ENCODE peak calls at places on chromosomes 11 and 22, in six cellular contexts. One of them, this sample, is unnamed.

GRCh38 chr22:35930933-35931332 is 97.7 kb downstream of the RBFOX2 start:
- DNase-seq in GM12878: peak
- DNase-seq in H1: no peak
- DNase-seq in K562: peak
- DNase-seq in HepG2: peak
- DNase-seq in SK-N-SH: peak
- DNase-seq in this sample: no peak

GRCh38 chr11:119338318-119338890 is 2.3 kb downstream of the C1QTNF5 start:
- DNase-seq in GM12878: no peak
- DNase-seq in H1: peak
- DNase-seq in K562: peak
- DNase-seq in HepG2: peak
- DNase-seq in SK-N-SH: peak
- DNase-seq in this sample: peak

GRCh38 chr22:19666663-19667593 is 47.4 kb upstream of the SEPTIN5 start:
- DNase-seq in GM12878: no peak
- DNase-seq in H1: no peak
- DNase-seq in K562: peak
- DNase-seq in HepG2: no peak
- DNase-seq in SK-N-SH: no peak
- DNase-seq in this sample: no peak

GRCh38 chr11:80722616-80723015 is 1281.8 kb upstream of the TENM4 start:
- DNase-seq in GM12878: no peak
- DNase-seq in H1: no peak
- DNase-seq in K562: no peak
- DNase-seq in HepG2: no peak
- DNase-seq in SK-N-SH: no peak
- DNase-seq in this sample: no peak

GRCh38 chr22:24460418-24461089 is 33.2 kb downstream of the ADORA2A start:
- DNase-seq in GM12878: peak
- DNase-seq in H1: no peak
- DNase-seq in K562: no peak
- DNase-seq in HepG2: peak
- DNase-seq in SK-N-SH: no peak
- DNase-seq in this sample: no peak

GRCh38 chr11:81449588-81450155 is 1284.0 kb downstream of the FAM181B start:
- DNase-seq in GM12878: no peak
- DNase-seq in H1: no peak
- DNase-seq in K562: no peak
- DNase-seq in HepG2: no peak
- DNase-seq in SK-N-SH: no peak
- DNase-seq in this sample: no peak

GRCh38 chr11:112610996-112611795 is 350.0 kb upstream of the NCAM1 start:
- DNase-seq in GM12878: no peak
- DNase-seq in H1: no peak
- DNase-seq in K562: no peak
- DNase-seq in HepG2: no peak
- DNase-seq in SK-N-SH: no peak
- DNase-seq in this sample: no peak

GRCh38 chr11:82233211-82233610 is 500.5 kb downstream of the FAM181B start:
- DNase-seq in GM12878: no peak
- DNase-seq in H1: no peak
- DNase-seq in K562: no peak
- DNase-seq in HepG2: no peak
- DNase-seq in SK-N-SH: no peak
- DNase-seq in this sample: no peak

GRCh38 chr11:12185914-12186313 is 75.5 kb downstream of the MICAL2 start:
- DNase-seq in GM12878: no peak
- DNase-seq in H1: no peak
- DNase-seq in K562: no peak
- DNase-seq in HepG2: no peak
- DNase-seq in SK-N-SH: peak
- DNase-seq in this sample: no peak

GRCh38 chr11:92911478-92911877 is 58.0 kb upstream of the MTNR1B start:
- DNase-seq in GM12878: no peak
- DNase-seq in H1: no peak
- DNase-seq in K562: no peak
- DNase-seq in HepG2: no peak
- DNase-seq in SK-N-SH: no peak
- DNase-seq in this sample: no peak

GRCh38 chr22:38397189-38398097 is 57.6 kb downstream of the KCNJ4 start:
- DNase-seq in GM12878: no peak
- DNase-seq in H1: peak
- DNase-seq in K562: no peak
- DNase-seq in HepG2: no peak
- DNase-seq in SK-N-SH: no peak
- DNase-seq in this sample: peak

GRCh38 chr11:16924826-16925494 is 89.3 kb downstream of the PLEKHA7 start:
- DNase-seq in GM12878: no peak
- DNase-seq in H1: peak
- DNase-seq in K562: no peak
- DNase-seq in HepG2: peak
- DNase-seq in SK-N-SH: peak
- DNase-seq in this sample: no peak

GRCh38 chr11:106152013-106152412 is 74.6 kb downstream of the AASDHPPT start:
- DNase-seq in GM12878: no peak
- DNase-seq in H1: no peak
- DNase-seq in K562: no peak
- DNase-seq in HepG2: no peak
- DNase-seq in SK-N-SH: no peak
- DNase-seq in this sample: no peak

GRCh38 chr11:109040303-109040702 is 375.4 kb downstream of the DDX10 start:
- DNase-seq in GM12878: no peak
- DNase-seq in H1: peak
- DNase-seq in K562: peak
- DNase-seq in HepG2: peak
- DNase-seq in SK-N-SH: peak
- DNase-seq in this sample: peak

GRCh38 chr11:20488352-20488751 is 100.8 kb downstream of the PRMT3 start:
- DNase-seq in GM12878: no peak
- DNase-seq in H1: no peak
- DNase-seq in K562: no peak
- DNase-seq in HepG2: no peak
- DNase-seq in SK-N-SH: peak
- DNase-seq in this sample: no peak

GRCh38 chr11:65189191-65189590 is 7.5 kb downstream of the CAPN1 start:
- DNase-seq in GM12878: no peak
- DNase-seq in H1: no peak
- DNase-seq in K562: no peak
- DNase-seq in HepG2: no peak
- DNase-seq in SK-N-SH: no peak
- DNase-seq in this sample: no peak

GRCh38 chr11:57224537-57224936 is 12.5 kb downstream of the APLNR start:
- DNase-seq in GM12878: no peak
- DNase-seq in H1: no peak
- DNase-seq in K562: no peak
- DNase-seq in HepG2: no peak
- DNase-seq in SK-N-SH: no peak
- DNase-seq in this sample: no peak

GRCh38 chr22:45163074-45163416 is 680 bp upstream of the NUP50 start:
- DNase-seq in GM12878: no peak
- DNase-seq in H1: no peak
- DNase-seq in K562: peak
- DNase-seq in HepG2: no peak
- DNase-seq in SK-N-SH: peak
- DNase-seq in this sample: peak

GRCh38 chr11:124536520-124536919 is 6.9 kb downstream of the OR8B12 start:
- DNase-seq in GM12878: no peak
- DNase-seq in H1: peak
- DNase-seq in K562: no peak
- DNase-seq in HepG2: peak
- DNase-seq in SK-N-SH: no peak
- DNase-seq in this sample: peak

GRCh38 chr11:48001438-48002021 is 21.2 kb downstream of the PTPRJ start:
- DNase-seq in GM12878: no peak
- DNase-seq in H1: no peak
- DNase-seq in K562: no peak
- DNase-seq in HepG2: no peak
- DNase-seq in SK-N-SH: no peak
- DNase-seq in this sample: no peak

GRCh38 chr22:42086051-42086450 is 4.5 kb downstream of the NDUFA6 start:
- DNase-seq in GM12878: no peak
- DNase-seq in H1: no peak
- DNase-seq in K562: no peak
- DNase-seq in HepG2: no peak
- DNase-seq in SK-N-SH: no peak
- DNase-seq in this sample: no peak

GRCh38 chr22:46065733-46066454 is 84.4 kb upstream of the PPARA start:
- DNase-seq in GM12878: no peak
- DNase-seq in H1: no peak
- DNase-seq in K562: no peak
- DNase-seq in HepG2: no peak
- DNase-seq in SK-N-SH: no peak
- DNase-seq in this sample: no peak

GRCh38 chr11:94791216-94791889 is 23.2 kb downstream of the AMOTL1 start:
- DNase-seq in GM12878: no peak
- DNase-seq in H1: no peak
- DNase-seq in K562: no peak
- DNase-seq in HepG2: no peak
- DNase-seq in SK-N-SH: no peak
- DNase-seq in this sample: no peak

GRCh38 chr11:122714484-122714883 is 59.0 kb downstream of the UBASH3B start:
- DNase-seq in GM12878: no peak
- DNase-seq in H1: no peak
- DNase-seq in K562: no peak
- DNase-seq in HepG2: no peak
- DNase-seq in SK-N-SH: no peak
- DNase-seq in this sample: peak
- TF ChIP-seq GABPA in GM12878: no peak
- TF ChIP-seq GABPA in H1: no peak
- TF ChIP-seq GABPA in K562: no peak
- TF ChIP-seq GABPA in HepG2: no peak
- TF ChIP-seq GABPA in SK-N-SH: no peak
- TF ChIP-seq GABPA in this sample: no peak

GRCh38 chr11:35362571-35362980 is 56.8 kb downstream of the SLC1A2 start:
- DNase-seq in GM12878: no peak
- DNase-seq in H1: no peak
- DNase-seq in K562: no peak
- DNase-seq in HepG2: no peak
- DNase-seq in SK-N-SH: no peak
- DNase-seq in this sample: no peak

GRCh38 chr11:35365961-35366360 is 53.4 kb downstream of the SLC1A2 start:
- DNase-seq in GM12878: no peak
- DNase-seq in H1: no peak
- DNase-seq in K562: no peak
- DNase-seq in HepG2: no peak
- DNase-seq in SK-N-SH: no peak
- DNase-seq in this sample: no peak

GRCh38 chr11:35365395-35365794 is 54.0 kb downstream of the SLC1A2 start:
- DNase-seq in GM12878: no peak
- DNase-seq in H1: no peak
- DNase-seq in K562: no peak
- DNase-seq in HepG2: no peak
- DNase-seq in SK-N-SH: no peak
- DNase-seq in this sample: no peak

GRCh38 chr11:35364101-35364780 is 55.1 kb downstream of the SLC1A2 start:
- DNase-seq in GM12878: no peak
- DNase-seq in H1: no peak
- DNase-seq in K562: no peak
- DNase-seq in HepG2: no peak
- DNase-seq in SK-N-SH: no peak
- DNase-seq in this sample: no peak

DNA sequence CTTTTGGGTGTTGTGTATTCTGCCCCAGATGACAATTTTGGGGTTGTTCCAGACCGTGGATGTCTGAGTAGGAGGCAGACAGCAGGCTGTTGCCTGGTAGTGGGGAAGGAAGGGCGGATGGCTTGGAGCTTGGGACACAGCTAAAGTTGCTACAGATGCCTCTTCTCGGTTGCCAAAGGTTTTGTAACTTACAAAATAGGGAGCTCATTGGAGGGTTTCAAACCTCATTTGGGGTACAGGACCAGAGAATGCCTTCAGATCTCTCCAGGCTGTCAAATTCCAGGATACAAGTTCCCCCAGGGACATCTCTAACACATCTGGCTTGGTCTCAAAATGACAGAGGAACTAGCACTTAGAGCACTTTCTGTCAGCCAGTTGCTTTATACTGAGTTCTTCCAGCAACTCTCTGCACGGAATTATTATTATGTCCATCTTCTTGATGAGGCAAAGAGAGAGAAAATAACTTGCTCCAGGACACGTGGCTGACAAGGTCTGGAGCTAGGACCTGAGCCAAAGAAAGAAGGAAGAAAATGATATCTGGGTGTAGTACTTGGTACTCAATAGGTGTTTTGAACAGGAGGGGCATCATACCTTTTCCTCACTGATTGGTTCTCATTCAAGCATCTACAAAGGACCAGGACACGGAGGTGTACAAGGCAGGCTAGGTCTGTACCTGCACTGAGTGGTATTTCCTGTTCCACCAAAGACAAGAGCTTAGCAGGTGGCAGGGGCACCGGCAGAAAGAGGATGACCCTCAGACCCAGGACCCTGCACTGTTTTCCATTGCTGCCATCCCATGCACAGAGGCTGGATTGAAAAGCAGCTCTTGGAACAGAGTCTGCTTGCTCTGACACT is 55.9 kb downstream of the SLC1A2 start:
- DNase-seq in GM12878: no peak
- DNase-seq in H1: no peak
- DNase-seq in K562: no peak
- DNase-seq in HepG2: no peak
- DNase-seq in SK-N-SH: no peak
- DNase-seq in this sample: no peak
- TF ChIP-seq POLR2AphosphoS5 in GM12878: no peak
- TF ChIP-seq POLR2AphosphoS5 in H1: no peak
- TF ChIP-seq POLR2AphosphoS5 in K562: no peak
- TF ChIP-seq POLR2AphosphoS5 in HepG2: no peak
- TF ChIP-seq POLR2AphosphoS5 in SK-N-SH: no peak
- TF ChIP-seq POLR2AphosphoS5 in this sample: no peak

GRCh38 chr11:98725471-98725870 is 295.3 kb upstream of the CNTN5 start:
- DNase-seq in GM12878: no peak
- DNase-seq in H1: no peak
- DNase-seq in K562: no peak
- DNase-seq in HepG2: no peak
- DNase-seq in SK-N-SH: no peak
- DNase-seq in this sample: no peak
- TF ChIP-seq CTCF in GM12878: no peak
- TF ChIP-seq CTCF in H1: no peak
- TF ChIP-seq CTCF in K562: no peak
- TF ChIP-seq CTCF in HepG2: no peak
- TF ChIP-seq CTCF in SK-N-SH: no peak
- TF ChIP-seq CTCF in this sample: no peak

DNA sequence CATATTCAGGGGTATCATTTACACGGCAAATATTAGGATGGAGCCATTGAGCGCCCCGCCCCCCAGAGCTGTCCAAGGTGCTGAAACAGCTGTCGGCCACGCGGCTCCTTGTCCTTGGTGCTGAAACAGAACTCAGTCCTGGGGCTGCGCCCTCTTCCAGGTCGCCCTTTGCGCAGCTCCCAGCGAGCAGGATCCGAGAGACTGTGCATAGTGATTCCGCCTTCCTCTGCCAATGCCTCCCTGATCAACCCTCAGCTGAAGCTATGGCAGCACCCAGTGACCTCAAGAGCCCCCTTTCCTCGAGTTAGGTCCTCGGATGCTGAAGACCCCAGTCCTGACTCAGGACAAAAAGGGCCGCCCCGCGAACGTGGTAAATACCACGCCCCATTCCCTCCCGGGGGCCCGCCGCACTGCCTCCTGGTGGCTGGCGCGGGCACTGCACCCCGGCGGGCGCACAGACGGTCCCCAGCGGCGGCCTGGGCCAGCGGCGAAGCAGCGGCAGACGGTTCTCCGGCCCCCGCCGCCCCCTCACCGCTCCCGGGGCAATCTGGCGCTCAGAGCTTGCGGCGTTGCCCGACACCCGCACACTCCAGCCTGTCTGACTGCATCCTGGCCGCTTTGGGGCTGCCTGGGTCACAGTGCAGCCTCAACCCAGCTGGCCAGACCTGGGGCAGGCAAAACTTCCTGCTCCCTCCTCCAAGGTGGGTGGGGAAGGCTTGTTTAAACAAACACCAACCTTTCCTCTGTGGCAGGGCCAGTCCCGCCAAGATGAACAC is 13.4 kb downstream of the SYT7 start:
- DNase-seq in GM12878: no peak
- DNase-seq in H1: peak
- DNase-seq in K562: peak
- DNase-seq in HepG2: peak
- DNase-seq in SK-N-SH: peak
- DNase-seq in this sample: peak
- TF ChIP-seq GABPA in GM12878: no peak
- TF ChIP-seq GABPA in H1: no peak
- TF ChIP-seq GABPA in K562: no peak
- TF ChIP-seq GABPA in HepG2: peak
- TF ChIP-seq GABPA in SK-N-SH: no peak
- TF ChIP-seq GABPA in this sample: no peak